ENCODE peak calls at places on chromosomes 4 and X, in seven cellular contexts. W is MG63, G is GM18507, E is NCI-H1105, F is GM20000, U is mucosa of gallbladder, A is tibial artery. K is an unnamed sample.
A peak's percentile ranks its signal among the peaks of the same experiment; 100 is the strongest.

GRCh38 chr4:5381981-5382441 is 326.3 kb downstream of the EVC2 start:
- DNase-seq in U (no peak), F (no peak), A (peak; percentile 1), E (no peak), G (no peak), W (peak; percentile 30), K (no peak)

GRCh38 chr4:38939150-38939549 is 71.5 kb downstream of the FAM114A1 start:
- DNase-seq in F (peak; percentile 68), G (peak; percentile 38), A (no peak), W (no peak), E (no peak), U (no peak), K (no peak)

GRCh38 chrX:119828446-119828845 is 24.3 kb downstream of the UPF3B start:
- DNase-seq in E (no peak), A (no peak), F (no peak), G (no peak), U (no peak), W (no peak), K (no peak)

GRCh38 chr4:144591401-144591800 is 54.6 kb upstream of the HHIP start:
- DNase-seq in G (no peak), W (peak; percentile 44), E (peak; percentile 65), F (no peak), A (no peak), U (peak; percentile 43), K (peak; percentile 6)

GRCh38 chr4:164779811-164780216 is 25.9 kb downstream of the SMIM31 start:
- DNase-seq in U (no peak), G (peak; percentile 8), E (no peak), W (peak; percentile 54), F (peak; percentile 45), A (no peak), K (no peak)

GRCh38 chrX:79107891-79108718 is 36.4 kb upstream of the GPR174 start:
- DNase-seq in E (no peak), G (no peak), A (no peak), W (no peak), U (no peak), F (peak; percentile 2), K (no peak)

GRCh38 chrX:129359269-129359668 is 164.0 kb downstream of the SMARCA1 start:
- DNase-seq in W (no peak), E (no peak), F (no peak), A (no peak), U (no peak), G (no peak), K (no peak)

GRCh38 chr4:147822128-147822527 is 90.2 kb downstream of the ARHGAP10 start:
- DNase-seq in F (no peak), W (no peak), U (peak; percentile 80), A (peak; percentile 89), G (no peak), E (peak; percentile 70), K (peak; percentile 86)

GRCh38 chr4:178086324-178086723 is 644.1 kb upstream of the AGA start:
- DNase-seq in E (no peak), U (no peak), F (no peak), G (no peak), A (no peak), W (no peak), K (no peak)

K was measured in NCI-H446.